ENCODE peak calls at places on chromosome 1, in ten cellular contexts. C is spleen; Z is left ventricle myocardium inferior; A is BE2C; I is uterus; O is adrenal gland; V is CD8-positive, alpha-beta T cell; Y is IMR-90; S is neural progenitor cell; H is Panc1. G is an unnamed sample.

GRCh38 chr1:173445164-173445563 is 32.0 kb upstream of the PRDX6 start:
- DNase-seq in S (peak; percentile 78), O (no peak), V (no peak), I (no peak), A (no peak), C (no peak), Z (no peak), H (no peak), Y (no peak), G (no peak)

GRCh38 chr1:75097686-75098085 is 36.5 kb upstream of the LHX8 start:
- DNase-seq in A (peak; percentile 54), S (no peak), O (peak; percentile 55), H (no peak), V (no peak), I (no peak), Z (no peak), Y (no peak), C (no peak), G (peak; percentile 50)

GRCh38 chr1:114702699-114703098 is 7.4 kb upstream of the AMPD1 start:
- DNase-seq in C (no peak), H (no peak), A (no peak), Y (no peak), Z (no peak), S (no peak), I (no peak), V (no peak), O (no peak), G (no peak)

GRCh38 chr1:222946436-222946835 is 131.6 kb downstream of the DISP1 start:
- DNase-seq in O (no peak), S (no peak), V (no peak), A (no peak), I (no peak), Z (no peak), C (no peak), H (no peak), Y (no peak), G (no peak)

GRCh38 chr1:94301186-94301585 is 63.8 kb upstream of the ARHGAP29 start:
- DNase-seq in O (no peak), A (no peak), Y (no peak), Z (no peak), C (no peak), S (no peak), H (no peak), I (no peak), V (no peak), G (peak; percentile 33)

GRCh38 chr1:150922519-150922975 is 3.6 kb upstream of the SETDB1 start:
- DNase-seq in I (peak; percentile 78), Y (peak; percentile 93), Z (peak; percentile 28), C (no peak), A (peak; percentile 82), O (peak; percentile 74), V (peak; percentile 66), S (peak; percentile 82), H (peak; percentile 65), G (peak; percentile 89)

GRCh38 chr1:73887412-73887811 is 310.6 kb downstream of the LRRIQ3 start:
- DNase-seq in H (no peak), I (no peak), A (no peak), O (no peak), S (no peak), C (no peak), V (no peak), Y (no peak), Z (peak; percentile 23), G (no peak)

GRCh38 chr1:246564839-246565750 is 966 bp downstream of the TFB2M start:
- DNase-seq in H (no peak), A (no peak), S (peak; percentile 13), V (no peak), C (peak; percentile 82), I (no peak), O (no peak), Z (no peak), Y (no peak), G (no peak)

GRCh38 chr1:50717327-50717726 is 242.7 kb downstream of the FAF1 start:
- DNase-seq in V (no peak), H (no peak), O (no peak), I (no peak), A (no peak), C (no peak), Z (no peak), S (no peak), Y (no peak), G (no peak)

GRCh38 chr1:71086331-71086730 is 5.5 kb upstream of the ZRANB2 start:
- DNase-seq in O (no peak), C (no peak), I (no peak), Y (peak; percentile 85), A (no peak), Z (no peak), S (no peak), V (no peak), H (peak; percentile 75), G (peak; percentile 83)

GRCh38 chr1:173802961-173803360 is 21.5 kb upstream of the DARS2 start:
- DNase-seq in C (no peak), Z (no peak), V (no peak), Y (no peak), I (no peak), H (no peak), S (no peak), O (no peak), A (no peak), G (no peak)

GRCh38 chr1:26072305-26072704 is 4.9 kb upstream of the TRIM63 start:
- DNase-seq in V (no peak), Y (no peak), C (no peak), S (no peak), I (no peak), Z (peak; percentile 65), A (no peak), H (no peak), O (no peak), G (no peak)

GRCh38 chr1:112391603-112391940 is 4.4 kb upstream of the CTTNBP2NL start:
- DNase-seq in V (no peak), S (no peak), C (no peak), I (peak; percentile 29), A (no peak), Y (no peak), H (no peak), O (no peak), Z (no peak), G (no peak)

GRCh38 chr1:161989801-161990200 is 33.9 kb downstream of the OLFML2B start:
- DNase-seq in Y (no peak), C (no peak), A (no peak), S (no peak), Z (no peak), I (no peak), O (no peak), V (no peak), H (no peak), G (no peak)

GRCh38 chr1:44292641-44293040 is 62.4 kb downstream of the ERI3 start:
- DNase-seq in C (no peak), S (no peak), O (no peak), H (no peak), Y (no peak), Z (no peak), I (no peak), V (no peak), A (no peak), G (no peak)

GRCh38 chr1:180130651-180131050 is 24.0 kb upstream of the QSOX1 start:
- DNase-seq in Y (no peak), I (no peak), O (no peak), H (no peak), C (no peak), Z (no peak), S (no peak), V (no peak), A (no peak), G (no peak)
- TF ChIP-seq CTCF in Y (no peak), I (no peak), O (no peak), H (no peak), C (no peak), Z (no peak), S (no peak), V (no peak), A (no peak), G (no peak)

GRCh38 chr1:204924013-204924759 is 53.5 kb downstream of the NFASC start:
- DNase-seq in S (peak; percentile 20), V (no peak), C (no peak), A (no peak), Z (no peak), O (no peak), H (no peak), I (no peak), Y (no peak), G (peak; percentile 39)

GRCh38 chr1:204920967-204921366 is 50.3 kb downstream of the NFASC start:
- DNase-seq in A (no peak), S (no peak), V (no peak), H (no peak), Y (no peak), O (no peak), I (no peak), Z (no peak), C (no peak), G (no peak)

GRCh38 chr1:204923626-204924012 is 53.0 kb downstream of the NFASC start:
- DNase-seq in C (no peak), V (no peak), I (no peak), Z (no peak), A (no peak), O (no peak), S (no peak), Y (no peak), H (no peak), G (no peak)

GRCh38 chr1:204921855-204922516 is 51.3 kb downstream of the NFASC start:
- DNase-seq in C (no peak), O (no peak), V (no peak), H (no peak), S (no peak), Y (no peak), Z (no peak), I (no peak), A (no peak), G (no peak)

DNA sequence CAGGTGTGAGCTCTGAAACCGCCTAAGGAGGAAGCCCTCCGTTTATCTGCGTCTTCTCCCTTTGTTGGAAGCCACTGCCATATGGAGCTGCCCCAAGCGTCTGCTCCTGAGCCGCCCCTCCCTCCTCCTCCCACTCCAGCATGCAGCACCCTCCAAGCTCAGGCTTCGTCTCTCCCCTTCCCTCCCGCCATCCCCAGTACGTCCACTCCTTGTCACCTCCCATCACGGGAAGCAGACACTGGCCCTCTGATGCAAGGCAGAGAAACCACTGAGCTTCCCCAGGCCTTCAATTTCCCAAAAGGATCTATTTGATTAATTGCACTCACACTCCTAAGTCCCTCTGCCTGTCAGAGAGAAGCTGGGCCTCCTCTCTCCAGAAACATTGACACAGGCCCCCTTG is 52.5 kb downstream of the NFASC start:
- DNase-seq in I (no peak), V (no peak), C (no peak), Z (no peak), O (no peak), H (no peak), S (peak; percentile 24), A (no peak), Y (no peak), G (no peak)
- H3K4me1 ChIP-seq in I (no peaks in the 10 kb centered on the region), V (no peaks in the 10 kb centered on the region), C (no peaks in the 10 kb centered on the region), Z (peaks cover 34% of the 10 kb centered on the region), O (peaks cover 6% of the 10 kb centered on the region), H (peaks cover 8% of the 10 kb centered on the region), S (peaks cover 39% of the 10 kb centered on the region), A (peaks cover 7% of the 10 kb centered on the region), Y (no peaks in the 10 kb centered on the region), G (no peaks in the 10 kb centered on the region)

GRCh38 chr1:228061411-228062084 is 21.0 kb upstream of the ARF1 start:
- DNase-seq in Z (no peak), H (no peak), C (peak; percentile 34), A (no peak), O (no peak), V (no peak), S (no peak), Y (no peak), I (no peak), G (no peak)
- H3K27me3 ChIP-seq in Z (peaks cover 99% of the 10 kb centered on the region), H (no peaks in the 10 kb centered on the region), C (peaks cover 26% of the 10 kb centered on the region), A (peaks cover 32% of the 10 kb centered on the region), O (peaks cover 81% of the 10 kb centered on the region), V (peaks cover 43% of the 10 kb centered on the region), S (peaks cover 92% of the 10 kb centered on the region), Y (peaks cover 49% of the 10 kb centered on the region), I (peaks cover 50% of the 10 kb centered on the region), G (peaks cover 32% of the 10 kb centered on the region)

GRCh38 chr1:231091853-231092301 is 51.8 kb upstream of the FAM89A start:
- DNase-seq in S (peak; percentile 63), V (peak; percentile 7), C (no peak), O (peak; percentile 26), Z (no peak), H (peak; percentile 30), A (no peak), Y (peak; percentile 1), I (no peak), G (no peak)
- TF ChIP-seq CTCF in S (peak; percentile 67), V (peak; percentile 58), C (peak; percentile 34), O (peak; percentile 68), Z (peak; percentile 50), H (peak; percentile 79), A (peak; percentile 52), Y (peak; percentile 50), I (no peak), G (peak; percentile 69)

G was measured in foreskin keratinocyte.